ENCODE peak calls at places on chromosomes 7 and 10, in six cellular contexts. L is GM23248, Q is PC-3, D is HCT116, A is neural progenitor cell, N is hepatocyte. Y is an unnamed sample.

GRCh38 chr7:2242541-2243482 is 786 bp downstream of the NUDT1 start:
- DNase-seq in A (peak; percentile 48), Q (peak; percentile 22), D (no peak), N (no peak), L (peak; percentile 69), Y (peak; percentile 61)

GRCh38 chr7:151117041-151117440 is 30.8 kb downstream of the AGAP3 start:
- DNase-seq in N (no peak), L (no peak), A (no peak), D (no peak), Q (no peak), Y (no peak)

GRCh38 chr10:43963793-43964425 is 315.2 kb upstream of the ZNF32 start:
- DNase-seq in A (no peak), L (no peak), Q (no peak), N (no peak), D (no peak), Y (no peak)

GRCh38 chr7:47640215-47640739 is 58.4 kb upstream of the TNS3 start:
- DNase-seq in L (no peak), N (no peak), Q (no peak), A (no peak), D (no peak), Y (no peak)

GRCh38 chr7:157871681-157872080 is 534.9 kb downstream of the DNAJB6 start:
- DNase-seq in Q (no peak), D (no peak), N (no peak), L (no peak), A (no peak), Y (no peak)

GRCh38 chr7:93736970-93737369 is 153.6 kb downstream of the TFPI2 start:
- DNase-seq in A (no peak), Q (peak; percentile 15), D (no peak), L (peak; percentile 3), N (no peak), Y (no peak)

GRCh38 chr7:116780966-116781365 is 81.4 kb upstream of the CAPZA2 start:
- DNase-seq in N (peak; percentile 68), D (no peak), Q (peak; percentile 87), L (no peak), A (peak; percentile 10), Y (peak; percentile 35)

GRCh38 chr10:8158439-8159071 is 104.1 kb downstream of the GATA3 start:
- DNase-seq in L (no peak), D (no peak), Q (peak; percentile 88), N (no peak), A (no peak), Y (no peak)

GRCh38 chr10:6299234-6299633 is 96.5 kb downstream of the PFKFB3 start:
- DNase-seq in N (peak; percentile 89), L (no peak), D (peak; percentile 91), Q (peak; percentile 89), A (no peak), Y (no peak)

GRCh38 chr7:42065015-42065414 is 172.0 kb downstream of the GLI3 start:
- DNase-seq in N (no peak), D (no peak), Q (no peak), A (no peak), L (no peak), Y (no peak)

GRCh38 chr10:33390046-33390445 is 55.6 kb upstream of the NRP1 start:
- DNase-seq in D (no peak), Q (peak; percentile 84), A (no peak), L (no peak), N (no peak), Y (no peak)

GRCh38 chr10:116800356-116800929 is 48.9 kb upstream of the ENO4 start:
- DNase-seq in L (no peak), D (no peak), N (no peak), A (no peak), Q (no peak), Y (peak; percentile 26)

GRCh38 chr10:63409465-63410027 is 56.2 kb downstream of the JMJD1C start:
- DNase-seq in D (no peak), A (no peak), Q (peak; percentile 42), L (peak; percentile 76), N (peak; percentile 8), Y (no peak)

GRCh38 chr7:75869776-75870379 is 9.0 kb upstream of the RHBDD2 start:
- DNase-seq in Q (peak; percentile 60), D (no peak), A (no peak), N (no peak), L (no peak), Y (no peak)

GRCh38 chr7:101884671-101885596 is 67.5 kb downstream of the CUX1 start:
- DNase-seq in N (no peak), D (no peak), A (no peak), Q (no peak), L (no peak), Y (no peak)

GRCh38 chr7:122802211-122802833 is 83.9 kb downstream of the CADPS2 start:
- DNase-seq in L (no peak), D (no peak), A (no peak), N (no peak), Q (no peak), Y (peak; percentile 47)

GRCh38 chr7:5638994-5639393 is 142.5 kb downstream of the RNF216 start:
- DNase-seq in D (no peak), N (no peak), A (peak; percentile 79), Q (no peak), L (no peak), Y (peak; percentile 42)

GRCh38 chr10:1402821-1403507 is 334.4 kb downstream of the ADARB2 start:
- DNase-seq in N (no peak), D (no peak), Q (no peak), L (no peak), A (no peak), Y (no peak)

GRCh38 chr7:105808703-105809590 is 67.5 kb downstream of the ATXN7L1 start:
- DNase-seq in N (no peak), A (no peak), D (no peak), Q (peak; percentile 85), L (peak; percentile 85), Y (no peak)

GRCh38 chr10:129870926-129871660 is 93.0 kb downstream of the EBF3 start:
- DNase-seq in L (peak; percentile 60), D (no peak), Q (no peak), A (peak; percentile 76), N (no peak), Y (no peak)

DNA sequence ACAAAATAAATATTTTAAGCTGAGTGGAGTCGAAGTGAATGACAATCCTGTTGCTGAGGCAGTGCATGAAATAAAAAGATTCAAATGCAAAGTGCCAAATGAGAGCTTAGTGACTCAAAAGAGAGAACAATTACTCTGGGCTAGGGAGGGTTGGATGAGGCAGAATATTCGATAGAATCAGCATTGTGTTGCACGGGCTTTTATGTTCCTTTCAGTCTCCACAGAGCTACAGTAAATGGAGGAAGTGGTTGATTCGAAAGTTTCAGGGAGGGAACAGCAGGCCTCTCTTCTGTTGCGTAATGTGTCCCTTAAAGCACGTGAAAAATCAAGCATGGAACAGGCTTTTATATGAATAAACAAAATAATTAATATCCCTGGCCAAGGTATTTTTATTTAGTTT is 599.3 kb upstream of the CELF2 start:
- DNase-seq in Q (no peak), D (no peak), N (no peak), A (no peak), L (no peak), Y (peak; percentile 1)
- TF ChIP-seq EZH2phosphoT487 in Q (no peak), D (no peak), N (no peak), A (no peak), L (no peak), Y (no peak)

GRCh38 chr10:3509355-3509754 is 275.7 kb downstream of the KLF6 start:
- DNase-seq in A (no peak), N (no peak), D (no peak), L (no peak), Q (no peak), Y (no peak)

GRCh38 chr10:3510741-3511140 is 274.3 kb downstream of the KLF6 start:
- DNase-seq in N (no peak), D (no peak), Q (no peak), A (no peak), L (no peak), Y (no peak)

GRCh38 chr10:3514691-3515090 is 270.3 kb downstream of the KLF6 start:
- DNase-seq in Q (no peak), D (no peak), A (no peak), N (no peak), L (no peak), Y (no peak)

GRCh38 chr10:3511483-3511882 is 273.5 kb downstream of the KLF6 start:
- DNase-seq in A (no peak), N (no peak), Q (no peak), L (no peak), D (no peak), Y (no peak)

GRCh38 chr10:3512263-3512662 is 272.7 kb downstream of the KLF6 start:
- DNase-seq in D (no peak), A (no peak), L (peak; percentile 4), Q (no peak), N (no peak), Y (peak; percentile 47)
- H4K20me1 ChIP-seq in D (no peaks in the 10 kb centered on the region), A (no peaks in the 10 kb centered on the region), L (no peaks in the 10 kb centered on the region), Q (no peaks in the 10 kb centered on the region), N (no peaks in the 10 kb centered on the region), Y (no peaks in the 10 kb centered on the region)

GRCh38 chr7:99374121-99375064 is at the start of gene ARPC1B:
- DNase-seq in L (peak; percentile 95), Q (peak; percentile 68), A (peak; percentile 89), D (peak; percentile 41), N (peak; percentile 94), Y (peak; percentile 87)
- TF ChIP-seq EZH2phosphoT487 in L (no peak), Q (no peak), A (no peak), D (no peak), N (no peak), Y (no peak)

GRCh38 chr10:124649209-124649608 is 95.0 kb downstream of the FAM53B start:
- DNase-seq in D (no peak), Q (no peak), N (no peak), L (peak; percentile 42), A (no peak), Y (no peak)

GRCh38 chr10:124650820-124651401 is 93.3 kb downstream of the FAM53B start:
- DNase-seq in N (no peak), A (no peak), L (no peak), Q (no peak), D (no peak), Y (peak; percentile 47)

GRCh38 chr10:124648738-124649137 is 95.4 kb downstream of the FAM53B start:
- DNase-seq in L (peak; percentile 42), D (no peak), Q (no peak), N (peak; percentile 68), A (no peak), Y (no peak)

GRCh38 chr10:124651402-124651887 is 92.7 kb downstream of the FAM53B start:
- DNase-seq in Q (no peak), D (no peak), N (no peak), A (no peak), L (no peak), Y (no peak)

GRCh38 chr10:124650263-124650662 is 93.9 kb downstream of the FAM53B start:
- DNase-seq in A (no peak), N (no peak), Q (no peak), D (no peak), L (no peak), Y (no peak)
- H4K20me1 ChIP-seq in A (peaks cover 40% of the 10 kb centered on the region), N (no peaks in the 10 kb centered on the region), Q (no peaks in the 10 kb centered on the region), D (no peaks in the 10 kb centered on the region), L (no peaks in the 10 kb centered on the region), Y (no peaks in the 10 kb centered on the region)

Y was measured in GM23338.